ENCODE peak calls at places on chromosome 18, in five cellular contexts. V is HFF-Myc, B is fibroblast of mammary gland, R is neural progenitor cell, T is fibroblast of lung. F is an unnamed sample.

GRCh38 chr18:42187611-42188378 is 232.8 kb downstream of the PIK3C3 start:
- DNase-seq in V (no peak), T (no peak), B (no peak), R (no peak), F (no peak)

GRCh38 chr18:10020176-10020575 is 106.4 kb downstream of the VAPA start:
- DNase-seq in R (no peak), B (no peak), V (no peak), T (no peak), F (no peak)

GRCh38 chr18:29191263-29191662 is 1014.3 kb upstream of the CDH2 start:
- DNase-seq in R (peak), T (peak), B (peak), V (no peak), F (no peak)

GRCh38 chr18:29377346-29377745 is 1200.4 kb upstream of the CDH2 start:
- DNase-seq in B (peak), V (no peak), R (no peak), T (no peak), F (no peak)

GRCh38 chr18:7803956-7804469 is 236.9 kb downstream of the PTPRM start:
- DNase-seq in B (no peak), R (no peak), V (no peak), T (no peak), F (no peak)

GRCh38 chr18:29271496-29271895 is 1094.6 kb upstream of the CDH2 start:
- DNase-seq in V (no peak), B (peak), T (peak), R (no peak), F (no peak)

GRCh38 chr18:52312321-52312720 is 27.7 kb upstream of the DCC start:
- DNase-seq in R (no peak), B (no peak), V (no peak), T (no peak), F (no peak)

GRCh38 chr18:23825978-23826405 is 136.7 kb downstream of the LAMA3 start:
- DNase-seq in T (peak), B (peak), R (no peak), V (no peak), F (peak)

GRCh38 chr18:53380063-53380639 is 844.3 kb downstream of the MBD2 start:
- DNase-seq in B (peak), V (peak), R (peak), T (peak), F (peak)

GRCh38 chr18:2111456-2111855 is 459.8 kb downstream of the METTL4 start:
- DNase-seq in R (no peak), T (no peak), V (no peak), B (peak), F (peak)

GRCh38 chr18:23114171-23114881 is 21.0 kb upstream of the CABLES1 start:
- DNase-seq in R (no peak), T (peak), V (no peak), B (peak), F (no peak)

GRCh38 chr18:24270937-24271380 is 126.7 kb downstream of the OSBPL1A start:
- DNase-seq in T (peak), V (peak), R (peak), B (peak), F (no peak)

GRCh38 chr18:27794527-27794926 is 382.4 kb downstream of the CDH2 start:
- DNase-seq in B (no peak), R (no peak), T (no peak), V (no peak), F (no peak)

GRCh38 chr18:32267463-32267862 is 77.6 kb downstream of the MEP1B start:
- DNase-seq in V (no peak), T (no peak), R (no peak), B (no peak), F (no peak)

GRCh38 chr18:31325051-31325450 is 7.1 kb downstream of the DSG1 start:
- DNase-seq in T (peak), V (no peak), B (peak), R (no peak), F (no peak)

GRCh38 chr18:25038261-25038660 is 313.7 kb downstream of the ZNF521 start:
- DNase-seq in T (no peak), B (no peak), R (peak), V (no peak), F (no peak)

GRCh38 chr18:35240664-35241522 is at the start of gene ZNF397:
- DNase-seq in T (peak), R (peak), B (peak), V (peak), F (peak)

GRCh38 chr18:7524786-7525185 is 42.3 kb upstream of the PTPRM start:
- DNase-seq in B (peak), R (no peak), V (no peak), T (no peak), F (no peak)

GRCh38 chr18:23357992-23358594 is 95.0 kb upstream of the RIOK3 start:
- DNase-seq in R (no peak), T (no peak), V (no peak), B (no peak), F (no peak)

GRCh38 chr18:32922951-32923430 is 150.2 kb upstream of the KLHL14 start:
- DNase-seq in R (no peak), B (no peak), T (no peak), V (no peak), F (no peak)

GRCh38 chr18:7133181-7133580 is 15.6 kb upstream of the LAMA1 start:
- DNase-seq in V (no peak), B (peak), R (no peak), T (peak), F (no peak)

GRCh38 chr18:38611036-38611964 is 1045.7 kb upstream of the CELF4 start:
- DNase-seq in R (no peak), T (no peak), B (no peak), V (no peak), F (no peak)

GRCh38 chr18:47858607-47859006 is 71.9 kb downstream of the SMAD2 start:
- DNase-seq in R (no peak), T (no peak), V (no peak), B (no peak), F (no peak)

GRCh38 chr18:28357785-28358401 is 181.0 kb upstream of the CDH2 start:
- DNase-seq in T (no peak), R (peak), B (no peak), V (peak), F (no peak)

GRCh38 chr18:27778925-27779324 is 398.0 kb downstream of the CDH2 start:
- DNase-seq in T (no peak), B (no peak), R (peak), V (no peak), F (no peak)

GRCh38 chr18:8142131-8142711 is 467.0 kb upstream of the RAB12 start:
- DNase-seq in T (peak), B (peak), V (no peak), R (no peak), F (no peak)

DNA sequence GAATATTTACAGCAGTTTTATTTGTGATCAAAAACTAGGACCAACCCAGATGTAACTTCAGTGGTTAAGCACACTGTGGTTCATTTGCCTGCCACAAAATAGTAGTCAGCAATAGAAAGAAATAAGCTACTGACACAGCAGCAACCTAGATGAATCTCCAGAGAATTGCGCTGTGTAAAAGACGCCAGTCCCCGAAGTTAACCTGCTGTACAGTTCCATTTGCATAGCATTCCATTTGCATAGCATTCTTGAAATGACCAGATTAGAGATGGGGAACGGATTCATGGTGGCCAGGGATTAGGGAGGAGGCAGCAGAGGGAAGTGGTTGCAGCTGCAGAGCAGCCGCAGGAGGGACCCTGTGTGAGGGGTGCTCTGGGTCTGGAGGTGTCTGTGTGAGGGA is 39.3 kb upstream of the NFATC1 start:
- DNase-seq in T (no peak), R (peak), B (no peak), V (no peak), F (no peak)
- TF ChIP-seq CTCF in T (no peak), R (no peak), B (no peak), V (no peak), F (no peak)

GRCh38 chr18:57439985-57440330 is 4.8 kb downstream of the ONECUT2 start:
- DNase-seq in T (no peak), V (no peak), R (peak), B (no peak), F (no peak)
- H3K4me3 ChIP-seq in T (no peak), V (no peak), R (peak), B (no peak), F (no peak)

DNA sequence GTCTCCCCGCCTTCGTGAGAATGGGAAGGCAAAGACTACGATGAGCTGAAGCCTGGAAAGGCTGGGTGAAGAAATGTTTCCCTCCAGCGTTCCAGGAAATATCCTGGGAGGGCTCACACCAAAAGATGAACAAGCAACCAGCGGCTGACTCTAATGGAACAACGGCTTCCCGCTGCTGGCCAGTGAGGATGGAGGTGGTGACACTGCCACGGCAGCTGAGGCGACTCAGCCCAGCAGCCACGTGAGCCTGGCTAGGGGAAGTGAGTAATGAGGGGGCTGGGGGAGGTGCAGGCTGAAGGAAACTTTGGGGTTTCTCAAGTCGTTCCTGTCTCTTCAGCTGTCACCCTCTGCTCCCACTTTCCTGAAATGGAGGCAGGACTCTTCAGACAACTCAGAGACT is 105.0 kb upstream of the SMAD7 start:
- DNase-seq in V (no peak), T (peak), R (no peak), B (peak), F (peak)
- TF ChIP-seq CTCF in V (no peak), T (no peak), R (no peak), B (no peak), F (no peak)

DNA sequence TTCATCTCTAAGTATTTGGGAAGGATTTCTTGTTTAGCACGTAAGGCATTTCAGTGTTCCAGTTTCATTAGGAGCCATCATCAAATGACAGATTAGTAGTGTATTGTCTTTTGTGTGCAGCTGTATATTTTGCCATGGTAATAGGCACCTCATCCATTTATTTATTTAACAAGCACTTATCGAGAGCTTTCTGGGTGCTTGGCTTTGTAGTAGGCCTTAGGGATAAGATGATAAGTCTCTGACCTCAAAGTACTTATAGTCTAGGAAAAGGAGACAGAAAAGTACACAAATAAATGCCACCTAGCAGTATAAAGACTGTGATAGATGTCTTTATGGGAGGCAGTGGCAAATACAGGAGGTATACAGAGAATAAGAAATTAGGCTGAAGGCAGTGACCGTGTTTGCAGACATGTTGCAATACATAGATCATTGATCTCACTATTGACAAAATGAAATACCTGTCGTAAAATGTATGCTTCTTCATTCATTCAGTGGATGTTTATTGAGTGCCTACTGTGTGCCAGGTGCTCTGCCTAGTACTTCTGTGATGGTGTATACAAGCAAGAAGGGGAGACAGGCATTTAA is 265.9 kb downstream of the SETBP1 start:
- DNase-seq in V (no peak), R (peak), B (no peak), T (no peak), F (no peak)
- H3K4me3 ChIP-seq in V (no peak), R (no peak), B (no peak), T (no peak), F (no peak)

GRCh38 chr18:56645415-56646016 is 5.6 kb upstream of the WDR7 start:
- DNase-seq in T (peak), V (no peak), B (no peak), R (peak), F (no peak)
- TF ChIP-seq CTCF in T (peak), V (peak), B (peak), R (peak), F (peak)

DNA sequence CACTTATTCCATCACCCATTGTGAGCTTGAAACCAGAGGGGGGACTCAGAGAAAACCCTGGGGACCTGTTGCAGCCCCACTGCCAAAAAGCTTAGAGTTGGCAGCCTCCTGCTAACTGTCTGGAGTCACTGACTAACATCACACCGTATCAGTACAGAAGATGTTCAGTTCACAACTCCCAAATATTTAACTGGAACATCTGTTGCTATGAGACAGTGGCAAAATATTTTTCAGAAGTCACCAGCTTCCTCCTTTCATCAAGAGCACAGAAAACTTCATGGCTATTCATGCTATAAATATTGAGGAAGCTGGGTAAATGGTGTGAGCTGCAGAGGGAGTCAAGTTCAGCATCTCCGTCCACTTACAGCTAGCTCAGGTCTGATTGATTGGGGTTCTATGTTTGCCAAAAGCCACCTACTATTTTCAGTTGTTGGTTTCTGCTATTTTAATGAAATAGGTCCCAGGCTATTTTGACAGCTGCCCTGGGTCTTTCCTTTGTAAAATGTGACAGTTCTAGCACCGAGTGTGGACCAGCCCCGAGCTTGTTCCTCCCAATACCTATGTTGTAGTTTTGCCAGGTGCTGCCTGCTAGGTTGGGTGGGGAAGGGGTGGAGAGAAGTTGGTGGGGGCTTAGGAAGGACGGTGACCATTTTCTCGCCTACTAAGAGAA is 9.8 kb downstream of the TUBB6 start:
- DNase-seq in R (no peak), B (peak), V (no peak), T (peak), F (no peak)
- H3K4me3 ChIP-seq in R (no peak), B (no peak), V (no peak), T (no peak), F (no peak)

GRCh38 chr18:59006461-59007067 is 133.1 kb upstream of the SEC11C start:
- DNase-seq in B (peak), R (no peak), V (no peak), T (no peak), F (no peak)
- TF ChIP-seq CTCF in B (no peak), R (no peak), V (no peak), T (no peak), F (no peak)

GRCh38 chr18:58953627-58954026 is 89.0 kb downstream of the ZNF532 start:
- DNase-seq in B (no peak), V (no peak), T (no peak), R (no peak), F (no peak)

GRCh38 chr18:58952303-58952702 is 87.6 kb downstream of the ZNF532 start:
- DNase-seq in T (no peak), B (no peak), R (no peak), V (no peak), F (no peak)

GRCh38 chr18:58954986-58955385 is 90.3 kb downstream of the ZNF532 start:
- DNase-seq in V (no peak), B (no peak), R (no peak), T (no peak), F (no peak)

GRCh38 chr18:58952871-58953270 is 88.2 kb downstream of the ZNF532 start:
- DNase-seq in R (no peak), B (no peak), T (no peak), V (no peak), F (no peak)

GRCh38 chr18:58955738-58956137 is 91.1 kb downstream of the ZNF532 start:
- DNase-seq in V (no peak), B (peak), R (no peak), T (peak), F (no peak)
- H3K4me3 ChIP-seq in V (no peak), B (no peak), R (no peak), T (no peak), F (no peak)